ENCODE peak calls at places on chromosomes 1 and 21, in eight cellular contexts. I, T, L, X, Z, G, O and W are unnamed samples.

GRCh38 chr1:156356875-156357534 is 12.0 kb upstream of the RHBG start:
- DNase-seq in Z (peak; percentile 33), L (peak; percentile 93), X (no peak), I (peak; percentile 95), O (peak; percentile 89), T (no peak), G (peak; percentile 69), W (peak; percentile 45)

GRCh38 chr1:193543259-193543658 is 356.8 kb upstream of the B3GALT2 start:
- DNase-seq in O (no peak), T (no peak), I (no peak), Z (no peak), X (peak; percentile 16), G (no peak), L (no peak), W (no peak)

GRCh38 chr21:45959779-45960390 is 21.7 kb upstream of the COL6A1 start:
- DNase-seq in T (no peak), I (no peak), O (no peak), G (no peak), Z (no peak), L (no peak), X (no peak), W (no peak)

GRCh38 chr1:230186003-230186863 is 119.2 kb downstream of the GALNT2 start:
- DNase-seq in T (no peak), I (peak; percentile 65), G (no peak), L (peak; percentile 71), O (peak; percentile 50), Z (peak; percentile 83), X (peak; percentile 92), W (no peak)

GRCh38 chr1:56968878-56969495 is 3.2 kb upstream of the C8B start:
- DNase-seq in Z (no peak), G (no peak), T (no peak), O (no peak), I (no peak), L (no peak), X (peak; percentile 38), W (no peak)

GRCh38 chr1:53781654-53782053 is 42.7 kb upstream of the GLIS1 start:
- DNase-seq in Z (peak; percentile 40), L (no peak), X (peak; percentile 70), O (no peak), T (no peak), G (no peak), I (no peak), W (no peak)

GRCh38 chr1:1345860-1346500 is 3.2 kb downstream of the DVL1 start:
- DNase-seq in X (no peak), T (no peak), O (no peak), G (no peak), Z (no peak), I (no peak), L (no peak), W (no peak)

GRCh38 chr1:207565546-207566468 is 69.8 kb downstream of the CR1 start:
- DNase-seq in I (peak; percentile 18), X (peak; percentile 12), L (peak; percentile 39), Z (peak; percentile 15), G (no peak), O (no peak), T (no peak), W (no peak)

GRCh38 chr1:168488153-168488552 is 55.6 kb downstream of the XCL2 start:
- DNase-seq in L (peak; percentile 22), O (no peak), X (peak; percentile 95), I (no peak), T (peak; percentile 71), G (no peak), Z (peak; percentile 83), W (no peak)

GRCh38 chr1:5580926-5581325 is 411.3 kb downstream of the NPHP4 start:
- DNase-seq in Z (no peak), G (no peak), I (no peak), O (no peak), L (no peak), X (no peak), T (no peak), W (no peak)

GRCh38 chr1:245046764-245047163 is 108.0 kb upstream of the KIF26B start:
- DNase-seq in Z (no peak), X (no peak), G (no peak), I (peak; percentile 26), T (no peak), O (no peak), L (no peak), W (no peak)

GRCh38 chr1:84773195-84773594 is 82.9 kb upstream of the SSX2IP start:
- DNase-seq in X (no peak), L (no peak), T (no peak), G (no peak), Z (no peak), O (no peak), I (no peak), W (no peak)

GRCh38 chr1:112457965-112458364 is 50.8 kb upstream of the WNT2B start:
- DNase-seq in T (no peak), G (no peak), I (no peak), O (no peak), Z (peak; percentile 82), X (peak; percentile 55), L (no peak), W (no peak)

GRCh38 chr1:201582261-201582951 is 43.5 kb downstream of the NAV1 start:
- DNase-seq in Z (peak; percentile 67), G (no peak), X (peak; percentile 84), I (no peak), O (peak; percentile 12), T (peak; percentile 59), L (no peak), W (no peak)

GRCh38 chr1:225464851-225465792 is 37.3 kb upstream of the LBR start:
- DNase-seq in O (no peak), X (no peak), L (no peak), G (no peak), I (no peak), Z (no peak), T (peak; percentile 48), W (no peak)

GRCh38 chr1:48462716-48463285 is 9.2 kb downstream of the SPATA6 start:
- DNase-seq in I (no peak), T (no peak), L (no peak), Z (no peak), G (no peak), O (no peak), X (peak; percentile 1), W (no peak)

GRCh38 chr1:202068596-202068995 is 54.1 kb upstream of the GPR37L1 start:
- DNase-seq in Z (no peak), L (no peak), I (no peak), O (no peak), T (no peak), G (no peak), X (no peak), W (no peak)

GRCh38 chr1:12152106-12152891 is 14.5 kb upstream of the TNFRSF1B start:
- DNase-seq in L (no peak), I (no peak), T (no peak), G (peak; percentile 31), O (no peak), Z (no peak), X (no peak), W (no peak)

GRCh38 chr1:117683571-117684285 is 77.9 kb downstream of the TENT5C start:
- DNase-seq in G (no peak), L (no peak), O (no peak), I (no peak), X (peak; percentile 11), Z (no peak), T (no peak), W (no peak)

GRCh38 chr1:12505176-12505575 is 112.8 kb downstream of the DHRS3 start:
- DNase-seq in G (no peak), X (no peak), I (no peak), T (no peak), L (no peak), O (no peak), Z (no peak), W (no peak)

GRCh38 chr1:10178602-10179407 is 31.6 kb upstream of the KIF1B start:
- DNase-seq in X (no peak), Z (no peak), I (peak; percentile 52), G (no peak), O (no peak), L (no peak), T (no peak), W (no peak)

GRCh38 chr1:12080773-12081556 is 17.9 kb downstream of the TNFRSF8 start:
- DNase-seq in Z (no peak), O (no peak), L (no peak), I (no peak), X (no peak), G (no peak), T (no peak), W (no peak)